ENCODE peak calls at places on chromosomes 13 and 19, in eight cellular contexts. One of them, this sample, is unnamed.

GRCh38 chr19:46753420-46754155 is 7.3 kb upstream of the STRN4 start:
- DNase-seq in effector memory CD4-positive, alpha-beta T cell: peak; percentile 40
- DNase-seq in body of pancreas: peak; percentile 77
- DNase-seq in mammary epithelial cell: peak; percentile 29
- DNase-seq in CD4-positive, alpha-beta memory T cell: peak; percentile 68
- DNase-seq in right lobe of liver: no peak
- DNase-seq in GM23338: peak; percentile 87
- DNase-seq in substantia nigra: peak; percentile 25
- DNase-seq in this sample: peak; percentile 46

GRCh38 chr13:53783466-53783865 is 754.9 kb downstream of the OLFM4 start:
- DNase-seq in CD4-positive, alpha-beta memory T cell: no peak
- DNase-seq in right lobe of liver: no peak
- DNase-seq in GM23338: no peak
- DNase-seq in body of pancreas: peak; percentile 7
- DNase-seq in substantia nigra: peak; percentile 4
- DNase-seq in mammary epithelial cell: no peak
- DNase-seq in effector memory CD4-positive, alpha-beta T cell: no peak
- DNase-seq in this sample: no peak

GRCh38 chr19:30780032-30780431 is 407.8 kb downstream of the ZNF536 start:
- DNase-seq in CD4-positive, alpha-beta memory T cell: no peak
- DNase-seq in GM23338: no peak
- DNase-seq in mammary epithelial cell: no peak
- DNase-seq in substantia nigra: no peak
- DNase-seq in body of pancreas: no peak
- DNase-seq in effector memory CD4-positive, alpha-beta T cell: no peak
- DNase-seq in right lobe of liver: no peak
- DNase-seq in this sample: no peak

GRCh38 chr19:31979949-31980670 is 365.3 kb upstream of the ZNF507 start:
- DNase-seq in right lobe of liver: no peak
- DNase-seq in substantia nigra: no peak
- DNase-seq in mammary epithelial cell: no peak
- DNase-seq in GM23338: no peak
- DNase-seq in CD4-positive, alpha-beta memory T cell: no peak
- DNase-seq in effector memory CD4-positive, alpha-beta T cell: no peak
- DNase-seq in body of pancreas: no peak
- DNase-seq in this sample: no peak

GRCh38 chr13:48575014-48575413 is 42.1 kb upstream of the RCBTB2 start:
- DNase-seq in right lobe of liver: no peak
- DNase-seq in GM23338: no peak
- DNase-seq in mammary epithelial cell: no peak
- DNase-seq in substantia nigra: no peak
- DNase-seq in body of pancreas: no peak
- DNase-seq in effector memory CD4-positive, alpha-beta T cell: no peak
- DNase-seq in CD4-positive, alpha-beta memory T cell: no peak
- DNase-seq in this sample: no peak

GRCh38 chr13:41696163-41697003 is 239.0 kb downstream of the RGCC start:
- DNase-seq in mammary epithelial cell: peak; percentile 88
- DNase-seq in CD4-positive, alpha-beta memory T cell: no peak
- DNase-seq in effector memory CD4-positive, alpha-beta T cell: no peak
- DNase-seq in right lobe of liver: no peak
- DNase-seq in GM23338: peak; percentile 63
- DNase-seq in substantia nigra: no peak
- DNase-seq in body of pancreas: no peak
- DNase-seq in this sample: no peak

GRCh38 chr19:13100871-13101589 is 1.6 kb downstream of the LYL1 start:
- DNase-seq in effector memory CD4-positive, alpha-beta T cell: no peak
- DNase-seq in substantia nigra: peak; percentile 20
- DNase-seq in body of pancreas: no peak
- DNase-seq in GM23338: peak; percentile 76
- DNase-seq in right lobe of liver: no peak
- DNase-seq in CD4-positive, alpha-beta memory T cell: no peak
- DNase-seq in mammary epithelial cell: no peak
- DNase-seq in this sample: peak; percentile 69

GRCh38 chr19:33449799-33450198 is 71.8 kb downstream of the PEPD start:
- DNase-seq in mammary epithelial cell: no peak
- DNase-seq in right lobe of liver: no peak
- DNase-seq in substantia nigra: no peak
- DNase-seq in body of pancreas: no peak
- DNase-seq in GM23338: no peak
- DNase-seq in CD4-positive, alpha-beta memory T cell: no peak
- DNase-seq in effector memory CD4-positive, alpha-beta T cell: no peak
- DNase-seq in this sample: no peak

GRCh38 chr13:109510036-109510435 is 276.3 kb downstream of the IRS2 start:
- DNase-seq in GM23338: no peak
- DNase-seq in CD4-positive, alpha-beta memory T cell: no peak
- DNase-seq in substantia nigra: no peak
- DNase-seq in mammary epithelial cell: no peak
- DNase-seq in body of pancreas: no peak
- DNase-seq in right lobe of liver: no peak
- DNase-seq in effector memory CD4-positive, alpha-beta T cell: no peak
- DNase-seq in this sample: no peak

GRCh38 chr13:114263590-114263989 is 17.8 kb upstream of the UPF3A start:
- DNase-seq in GM23338: no peak
- DNase-seq in body of pancreas: no peak
- DNase-seq in substantia nigra: no peak
- DNase-seq in CD4-positive, alpha-beta memory T cell: peak; percentile 44
- DNase-seq in mammary epithelial cell: no peak
- DNase-seq in effector memory CD4-positive, alpha-beta T cell: no peak
- DNase-seq in right lobe of liver: no peak
- DNase-seq in this sample: no peak

GRCh38 chr13:94248454-94249233 is 230.8 kb downstream of the DCT start:
- DNase-seq in GM23338: no peak
- DNase-seq in mammary epithelial cell: peak; percentile 13
- DNase-seq in substantia nigra: no peak
- DNase-seq in body of pancreas: no peak
- DNase-seq in right lobe of liver: no peak
- DNase-seq in CD4-positive, alpha-beta memory T cell: no peak
- DNase-seq in effector memory CD4-positive, alpha-beta T cell: no peak
- DNase-seq in this sample: no peak

GRCh38 chr19:7928741-7929701 is 3.1 kb upstream of the CTXN1 start:
- DNase-seq in body of pancreas: no peak
- DNase-seq in mammary epithelial cell: peak; percentile 82
- DNase-seq in CD4-positive, alpha-beta memory T cell: peak; percentile 76
- DNase-seq in right lobe of liver: peak; percentile 42
- DNase-seq in substantia nigra: no peak
- DNase-seq in effector memory CD4-positive, alpha-beta T cell: peak; percentile 70
- DNase-seq in GM23338: peak; percentile 89
- DNase-seq in this sample: peak; percentile 80
- H3K27ac ChIP-seq in body of pancreas: peak overlapping the region; percentile 56
- H3K27ac ChIP-seq in mammary epithelial cell: peak overlapping the region; percentile 99
- H3K27ac ChIP-seq in CD4-positive, alpha-beta memory T cell: peak overlapping the region; percentile 21
- H3K27ac ChIP-seq in right lobe of liver: no peak overlapping the region
- H3K27ac ChIP-seq in substantia nigra: no peak overlapping the region
- H3K27ac ChIP-seq in effector memory CD4-positive, alpha-beta T cell: peak overlapping the region; percentile 21
- H3K27ac ChIP-seq in GM23338: peak overlapping the region; percentile 83
- H3K27ac ChIP-seq in this sample: peak overlapping the region; percentile 91

GRCh38 chr19:7998081-7998480 is 7.4 kb downstream of the ELAVL1 start:
- DNase-seq in effector memory CD4-positive, alpha-beta T cell: no peak
- DNase-seq in CD4-positive, alpha-beta memory T cell: no peak
- DNase-seq in substantia nigra: no peak
- DNase-seq in GM23338: no peak
- DNase-seq in body of pancreas: no peak
- DNase-seq in right lobe of liver: no peak
- DNase-seq in mammary epithelial cell: no peak
- DNase-seq in this sample: no peak

GRCh38 chr19:8001651-8001994 is 3.8 kb downstream of the ELAVL1 start:
- DNase-seq in effector memory CD4-positive, alpha-beta T cell: no peak
- DNase-seq in substantia nigra: no peak
- DNase-seq in body of pancreas: peak; percentile 12
- DNase-seq in GM23338: no peak
- DNase-seq in right lobe of liver: no peak
- DNase-seq in CD4-positive, alpha-beta memory T cell: no peak
- DNase-seq in mammary epithelial cell: no peak
- DNase-seq in this sample: no peak

GRCh38 chr19:8001995-8002849 is 3.2 kb downstream of the ELAVL1 start:
- DNase-seq in GM23338: peak; percentile 93
- DNase-seq in right lobe of liver: peak; percentile 83
- DNase-seq in substantia nigra: peak; percentile 78
- DNase-seq in CD4-positive, alpha-beta memory T cell: peak; percentile 47
- DNase-seq in effector memory CD4-positive, alpha-beta T cell: peak; percentile 45
- DNase-seq in mammary epithelial cell: peak; percentile 79
- DNase-seq in body of pancreas: peak; percentile 80
- DNase-seq in this sample: peak; percentile 82

GRCh38 chr19:8000298-8001038 is 5.0 kb downstream of the ELAVL1 start:
- DNase-seq in body of pancreas: no peak
- DNase-seq in mammary epithelial cell: no peak
- DNase-seq in right lobe of liver: peak; percentile 71
- DNase-seq in substantia nigra: no peak
- DNase-seq in effector memory CD4-positive, alpha-beta T cell: no peak
- DNase-seq in GM23338: no peak
- DNase-seq in CD4-positive, alpha-beta memory T cell: no peak
- DNase-seq in this sample: no peak

GRCh38 chr19:7999376-7999775 is 6.1 kb downstream of the ELAVL1 start:
- DNase-seq in body of pancreas: no peak
- DNase-seq in right lobe of liver: no peak
- DNase-seq in GM23338: no peak
- DNase-seq in effector memory CD4-positive, alpha-beta T cell: no peak
- DNase-seq in substantia nigra: no peak
- DNase-seq in mammary epithelial cell: no peak
- DNase-seq in CD4-positive, alpha-beta memory T cell: no peak
- DNase-seq in this sample: no peak
- H3K27ac ChIP-seq in body of pancreas: no peak overlapping the region
- H3K27ac ChIP-seq in right lobe of liver: no peak overlapping the region
- H3K27ac ChIP-seq in GM23338: no peak overlapping the region
- H3K27ac ChIP-seq in effector memory CD4-positive, alpha-beta T cell: no peak overlapping the region
- H3K27ac ChIP-seq in substantia nigra: no peak overlapping the region
- H3K27ac ChIP-seq in mammary epithelial cell: no peak overlapping the region
- H3K27ac ChIP-seq in CD4-positive, alpha-beta memory T cell: no peak overlapping the region
- H3K27ac ChIP-seq in this sample: no peak overlapping the region

GRCh38 chr19:55482967-55483671 is 1.9 kb upstream of the NAT14 start:
- DNase-seq in substantia nigra: no peak
- DNase-seq in GM23338: no peak
- DNase-seq in body of pancreas: no peak
- DNase-seq in mammary epithelial cell: no peak
- DNase-seq in CD4-positive, alpha-beta memory T cell: no peak
- DNase-seq in right lobe of liver: no peak
- DNase-seq in effector memory CD4-positive, alpha-beta T cell: no peak
- DNase-seq in this sample: no peak
- H3K27ac ChIP-seq in substantia nigra: no peak overlapping the region
- H3K27ac ChIP-seq in GM23338: no peak overlapping the region
- H3K27ac ChIP-seq in body of pancreas: no peak overlapping the region
- H3K27ac ChIP-seq in mammary epithelial cell: no peak overlapping the region
- H3K27ac ChIP-seq in CD4-positive, alpha-beta memory T cell: no peak overlapping the region
- H3K27ac ChIP-seq in right lobe of liver: no peak overlapping the region
- H3K27ac ChIP-seq in effector memory CD4-positive, alpha-beta T cell: no peak overlapping the region
- H3K27ac ChIP-seq in this sample: no peak overlapping the region

DNA sequence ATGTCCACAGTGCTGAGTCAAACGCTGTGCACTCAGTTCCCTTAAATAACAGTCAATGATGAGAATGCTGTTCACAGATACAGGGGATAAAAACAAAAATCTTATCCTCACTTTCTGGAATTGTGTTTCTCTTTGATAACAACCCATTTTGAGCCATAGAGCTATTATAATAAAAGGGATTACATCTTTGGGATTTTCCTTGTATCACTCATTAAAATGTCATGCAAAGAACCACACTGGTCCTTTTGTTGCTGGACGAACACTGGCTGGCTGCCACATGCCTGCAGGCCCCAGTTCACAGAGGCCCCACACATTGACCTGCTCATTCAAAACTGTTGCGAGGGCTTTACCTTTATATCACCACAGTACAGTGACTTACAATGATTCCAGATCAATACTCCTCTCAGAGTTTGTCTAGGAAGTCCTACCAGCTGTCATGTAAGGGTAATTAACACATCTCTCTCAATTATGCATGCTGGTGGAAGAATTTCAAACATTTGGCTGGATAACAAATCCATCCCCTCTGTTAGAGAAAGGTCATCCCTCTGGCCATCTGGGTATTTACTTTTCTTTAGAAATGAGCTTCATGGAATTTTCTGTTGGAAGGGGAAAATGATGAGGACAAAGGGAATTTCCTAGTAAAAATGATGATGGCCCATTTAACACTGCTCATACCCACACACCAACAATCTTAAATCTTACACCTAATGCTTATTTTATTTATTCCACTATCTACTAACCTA is 85.9 kb downstream of the MBNL2 start:
- DNase-seq in effector memory CD4-positive, alpha-beta T cell: no peak
- DNase-seq in GM23338: peak; percentile 38
- DNase-seq in mammary epithelial cell: peak; percentile 86
- DNase-seq in body of pancreas: peak; percentile 45
- DNase-seq in right lobe of liver: no peak
- DNase-seq in CD4-positive, alpha-beta memory T cell: no peak
- DNase-seq in substantia nigra: peak; percentile 66
- DNase-seq in this sample: no peak
- H3K27ac ChIP-seq in effector memory CD4-positive, alpha-beta T cell: no peak overlapping the region
- H3K27ac ChIP-seq in GM23338: peak overlapping the region; percentile 52
- H3K27ac ChIP-seq in mammary epithelial cell: peak overlapping the region; percentile 92
- H3K27ac ChIP-seq in body of pancreas: peak overlapping the region; percentile 25
- H3K27ac ChIP-seq in right lobe of liver: no peak overlapping the region
- H3K27ac ChIP-seq in CD4-positive, alpha-beta memory T cell: no peak overlapping the region
- H3K27ac ChIP-seq in substantia nigra: peak overlapping the region; percentile 59
- H3K27ac ChIP-seq in this sample: no peak overlapping the region

GRCh38 chr19:49629659-49630058 is 10.3 kb downstream of the RRAS start:
- DNase-seq in effector memory CD4-positive, alpha-beta T cell: no peak
- DNase-seq in CD4-positive, alpha-beta memory T cell: no peak
- DNase-seq in right lobe of liver: no peak
- DNase-seq in body of pancreas: no peak
- DNase-seq in GM23338: no peak
- DNase-seq in mammary epithelial cell: no peak
- DNase-seq in substantia nigra: no peak
- DNase-seq in this sample: no peak
- H3K27ac ChIP-seq in effector memory CD4-positive, alpha-beta T cell: no peak overlapping the region
- H3K27ac ChIP-seq in CD4-positive, alpha-beta memory T cell: no peak overlapping the region
- H3K27ac ChIP-seq in right lobe of liver: no peak overlapping the region
- H3K27ac ChIP-seq in body of pancreas: no peak overlapping the region
- H3K27ac ChIP-seq in GM23338: peak overlapping the region; percentile 39
- H3K27ac ChIP-seq in mammary epithelial cell: no peak overlapping the region
- H3K27ac ChIP-seq in substantia nigra: no peak overlapping the region
- H3K27ac ChIP-seq in this sample: peak overlapping the region; percentile 18

GRCh38 chr13:40149611-40150283 is 494.3 kb downstream of the COG6 start:
- DNase-seq in CD4-positive, alpha-beta memory T cell: no peak
- DNase-seq in substantia nigra: no peak
- DNase-seq in GM23338: no peak
- DNase-seq in mammary epithelial cell: peak; percentile 82
- DNase-seq in body of pancreas: peak; percentile 41
- DNase-seq in right lobe of liver: no peak
- DNase-seq in effector memory CD4-positive, alpha-beta T cell: no peak
- DNase-seq in this sample: peak; percentile 74
- H3K27ac ChIP-seq in CD4-positive, alpha-beta memory T cell: no peak overlapping the region
- H3K27ac ChIP-seq in substantia nigra: peak overlapping the region; percentile 59
- H3K27ac ChIP-seq in GM23338: no peak overlapping the region
- H3K27ac ChIP-seq in mammary epithelial cell: no peak overlapping the region
- H3K27ac ChIP-seq in body of pancreas: no peak overlapping the region
- H3K27ac ChIP-seq in right lobe of liver: peak overlapping the region; percentile 13
- H3K27ac ChIP-seq in effector memory CD4-positive, alpha-beta T cell: no peak overlapping the region
- H3K27ac ChIP-seq in this sample: peak overlapping the region; percentile 62

DNA sequence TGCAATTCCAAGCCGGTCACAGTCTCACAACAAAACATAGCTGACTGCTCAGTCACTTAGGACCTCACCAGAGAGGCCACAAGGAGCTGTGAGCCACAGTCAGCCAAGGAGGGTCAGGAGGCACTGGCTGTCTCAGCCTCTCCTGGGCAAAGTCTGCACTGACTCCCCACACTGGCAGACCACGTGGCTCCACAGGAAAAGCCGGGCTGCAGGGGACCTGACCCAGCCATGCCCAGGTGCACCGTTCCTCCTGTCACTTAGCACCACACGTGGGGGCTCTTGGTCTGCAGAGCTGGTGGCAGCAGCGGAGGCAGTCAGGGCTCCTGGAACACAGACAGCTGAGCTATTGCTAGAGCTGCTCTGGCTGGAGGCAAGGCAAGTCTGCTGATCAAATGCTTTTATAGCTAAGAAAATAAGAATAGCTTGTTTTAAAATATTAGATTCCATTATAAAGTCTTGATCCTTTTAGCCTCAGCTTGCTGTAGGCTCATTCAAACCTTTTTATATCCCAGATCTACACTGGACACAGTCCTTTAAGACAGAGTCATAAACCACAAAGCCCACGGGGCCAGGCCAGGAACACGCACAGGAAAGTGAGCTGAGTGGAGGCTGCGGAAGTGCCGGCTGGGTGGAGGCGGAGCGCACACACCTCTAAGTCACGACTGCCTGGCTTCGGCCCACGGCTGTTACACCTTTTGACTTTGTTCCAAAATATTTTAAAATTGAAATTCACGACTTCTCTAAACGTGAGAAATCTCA is 744.1 kb downstream of the UQCRFS1 start:
- DNase-seq in CD4-positive, alpha-beta memory T cell: no peak
- DNase-seq in GM23338: peak; percentile 17
- DNase-seq in effector memory CD4-positive, alpha-beta T cell: no peak
- DNase-seq in right lobe of liver: peak; percentile 70
- DNase-seq in body of pancreas: peak; percentile 38
- DNase-seq in substantia nigra: no peak
- DNase-seq in mammary epithelial cell: no peak
- DNase-seq in this sample: no peak
- H3K27ac ChIP-seq in CD4-positive, alpha-beta memory T cell: no peak overlapping the region
- H3K27ac ChIP-seq in GM23338: no peak overlapping the region
- H3K27ac ChIP-seq in effector memory CD4-positive, alpha-beta T cell: no peak overlapping the region
- H3K27ac ChIP-seq in right lobe of liver: no peak overlapping the region
- H3K27ac ChIP-seq in body of pancreas: no peak overlapping the region
- H3K27ac ChIP-seq in substantia nigra: no peak overlapping the region
- H3K27ac ChIP-seq in mammary epithelial cell: no peak overlapping the region
- H3K27ac ChIP-seq in this sample: no peak overlapping the region